ENCODE peak calls at places on chromosome 17, in ten cellular contexts. M is prostate gland, B is esophagus squamous epithelium, C is A549, W is NB4, V is adrenal gland, Y is stomach, E is body of pancreas, N is uterus, Q is right lobe of liver. P is an unnamed sample.

GRCh38 chr17:72244494-72244893 is 123.7 kb downstream of the SOX9 start:
- DNase-seq in Y (no peak), E (no peak), Q (no peak), N (no peak), V (no peak), B (no peak), M (no peak), C (no peak), W (no peak), P (no peak)

GRCh38 chr17:65389956-65390355 is 171.5 kb downstream of the AXIN2 start:
- DNase-seq in B (no peak), V (peak; percentile 34), C (no peak), Q (no peak), N (no peak), M (no peak), W (no peak), Y (no peak), E (no peak), P (no peak)

GRCh38 chr17:12727076-12727750 is 61.5 kb downstream of the MYOCD start:
- DNase-seq in C (peak; percentile 16), Q (no peak), Y (no peak), V (no peak), N (no peak), M (no peak), W (no peak), B (no peak), E (no peak), P (no peak)

GRCh38 chr17:43578699-43579569 is 32.8 kb upstream of the ETV4 start:
- DNase-seq in E (peak; percentile 19), B (no peak), Y (no peak), Q (peak; percentile 35), W (no peak), N (no peak), C (no peak), M (no peak), V (no peak), P (no peak)

GRCh38 chr17:19780846-19781245 is 32.7 kb upstream of the ALDH3A1 start:
- DNase-seq in E (no peak), Q (no peak), V (no peak), N (no peak), M (no peak), C (no peak), W (no peak), B (no peak), Y (no peak), P (no peak)

GRCh38 chr17:29593546-29594440 is 861 bp downstream of the ANKRD13B start:
- DNase-seq in Y (no peak), C (peak; percentile 57), W (peak; percentile 66), E (peak; percentile 30), Q (no peak), M (no peak), V (no peak), B (no peak), N (peak; percentile 28), P (peak; percentile 53)

GRCh38 chr17:29243792-29244191 is 2.9 kb upstream of the CRYBA1 start:
- DNase-seq in Y (no peak), B (no peak), M (no peak), Q (no peak), E (no peak), W (peak; percentile 46), N (no peak), C (peak; percentile 83), V (peak; percentile 49), P (no peak)

GRCh38 chr17:68539536-68540469 is 27.6 kb downstream of the PRKAR1A start:
- DNase-seq in B (no peak), V (no peak), W (peak; percentile 9), Y (peak; percentile 55), N (peak; percentile 51), E (no peak), Q (no peak), M (no peak), C (peak; percentile 22), P (no peak)

GRCh38 chr17:3004925-3005324 is 58.5 kb downstream of the OR1D5 start:
- DNase-seq in M (no peak), C (no peak), Y (no peak), B (no peak), E (peak; percentile 42), W (no peak), N (no peak), Q (no peak), V (no peak), P (no peak)

GRCh38 chr17:81481011-81481799 is 31.4 kb downstream of the ACTG1 start:
- DNase-seq in Y (peak; percentile 78), W (no peak), M (peak; percentile 68), B (no peak), N (peak; percentile 44), Q (peak; percentile 49), C (peak; percentile 52), E (peak; percentile 62), V (peak; percentile 75), P (peak; percentile 82)

GRCh38 chr17:6574689-6575595 is 18.6 kb upstream of the PITPNM3 start:
- DNase-seq in N (no peak), Q (peak; percentile 54), W (peak; percentile 80), C (no peak), Y (peak; percentile 33), B (no peak), E (no peak), V (peak; percentile 25), M (no peak), P (no peak)
- TF ChIP-seq POLR2A in N (no peak), Q (no peak), W (no peak), C (no peak), Y (no peak), B (no peak), E (no peak), V (no peak), M (no peak), P (no peak)

GRCh38 chr17:76000016-76000754 is 470 bp upstream of the CDK3 start:
- DNase-seq in M (peak; percentile 60), Y (peak; percentile 58), N (no peak), C (peak; percentile 73), Q (peak; percentile 49), B (no peak), E (peak; percentile 55), W (peak; percentile 71), V (peak; percentile 33), P (no peak)
- H3K4me3 ChIP-seq in M (no peak overlapping the region), Y (no peak overlapping the region), N (no peak overlapping the region), C (no peak overlapping the region), Q (no peak overlapping the region), B (no peak overlapping the region), E (no peak overlapping the region), W (no peak overlapping the region), V (no peak overlapping the region), P (no peak overlapping the region)

DNA sequence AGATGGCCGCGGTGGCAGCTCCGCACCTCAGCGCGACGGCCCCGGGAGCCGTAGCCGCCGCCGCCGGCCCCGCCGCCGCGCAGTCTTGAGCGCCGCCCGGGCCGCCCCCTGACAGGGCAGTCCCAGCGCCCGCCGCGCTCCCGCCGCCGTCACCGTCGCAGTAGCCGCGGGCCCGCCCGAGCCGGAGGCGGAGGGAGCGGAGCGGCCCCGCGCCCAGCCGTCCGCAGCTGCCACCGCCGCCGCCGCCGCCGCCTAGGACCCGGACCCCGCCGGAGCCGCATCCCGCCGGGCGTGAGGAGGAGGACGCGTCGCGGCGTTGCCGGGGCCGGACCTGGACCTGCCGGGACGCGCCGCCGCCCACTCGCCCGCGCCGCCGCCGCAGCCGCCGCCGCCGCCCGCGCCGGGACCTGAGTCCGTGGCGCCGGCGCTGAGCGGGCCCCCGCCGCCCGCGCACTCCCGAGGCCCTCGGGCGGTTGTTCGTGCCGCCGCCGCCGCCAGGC is 263 bp downstream of the TNRC6C start:
- DNase-seq in M (no peak), V (no peak), B (no peak), Q (no peak), W (no peak), C (no peak), Y (no peak), N (no peak), E (no peak), P (no peak)
- TF ChIP-seq POLR2A in M (no peak), V (no peak), B (no peak), Q (no peak), W (no peak), C (no peak), Y (no peak), N (no peak), E (no peak), P (no peak)

DNA sequence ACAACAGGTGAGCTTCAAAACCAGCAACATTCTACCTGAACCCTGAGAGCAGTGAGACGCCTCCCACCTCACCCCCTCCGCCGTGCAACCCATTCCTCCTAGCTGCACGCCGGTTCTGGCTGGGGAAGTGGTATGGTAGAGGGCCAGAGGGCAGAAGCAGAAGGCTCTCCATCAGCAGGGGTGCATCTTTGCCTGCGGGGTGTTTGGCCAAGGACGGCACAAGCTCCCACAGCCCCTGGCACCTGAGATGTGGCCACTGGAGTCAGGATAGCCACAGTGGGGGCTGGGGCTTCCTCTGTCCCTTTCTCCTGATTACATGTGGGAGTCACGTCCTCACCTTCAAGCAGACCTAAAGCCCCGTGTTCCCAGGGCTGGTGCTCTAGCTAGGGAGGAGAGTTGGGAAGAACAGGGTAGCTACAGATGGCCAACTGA is 1.6 kb downstream of the BORCS6 start:
- DNase-seq in Q (no peak), C (no peak), N (no peak), E (no peak), W (no peak), Y (no peak), B (no peak), M (no peak), V (peak; percentile 25), P (no peak)
- H3K4me3 ChIP-seq in Q (peak overlapping the region; percentile 86), C (peak overlapping the region; percentile 71), N (peak overlapping the region; percentile 81), E (no peak overlapping the region), W (peak overlapping the region; percentile 54), Y (peak overlapping the region; percentile 72), B (peak overlapping the region; percentile 86), M (peak overlapping the region; percentile 90), V (no peak overlapping the region), P (peak overlapping the region; percentile 97)

DNA sequence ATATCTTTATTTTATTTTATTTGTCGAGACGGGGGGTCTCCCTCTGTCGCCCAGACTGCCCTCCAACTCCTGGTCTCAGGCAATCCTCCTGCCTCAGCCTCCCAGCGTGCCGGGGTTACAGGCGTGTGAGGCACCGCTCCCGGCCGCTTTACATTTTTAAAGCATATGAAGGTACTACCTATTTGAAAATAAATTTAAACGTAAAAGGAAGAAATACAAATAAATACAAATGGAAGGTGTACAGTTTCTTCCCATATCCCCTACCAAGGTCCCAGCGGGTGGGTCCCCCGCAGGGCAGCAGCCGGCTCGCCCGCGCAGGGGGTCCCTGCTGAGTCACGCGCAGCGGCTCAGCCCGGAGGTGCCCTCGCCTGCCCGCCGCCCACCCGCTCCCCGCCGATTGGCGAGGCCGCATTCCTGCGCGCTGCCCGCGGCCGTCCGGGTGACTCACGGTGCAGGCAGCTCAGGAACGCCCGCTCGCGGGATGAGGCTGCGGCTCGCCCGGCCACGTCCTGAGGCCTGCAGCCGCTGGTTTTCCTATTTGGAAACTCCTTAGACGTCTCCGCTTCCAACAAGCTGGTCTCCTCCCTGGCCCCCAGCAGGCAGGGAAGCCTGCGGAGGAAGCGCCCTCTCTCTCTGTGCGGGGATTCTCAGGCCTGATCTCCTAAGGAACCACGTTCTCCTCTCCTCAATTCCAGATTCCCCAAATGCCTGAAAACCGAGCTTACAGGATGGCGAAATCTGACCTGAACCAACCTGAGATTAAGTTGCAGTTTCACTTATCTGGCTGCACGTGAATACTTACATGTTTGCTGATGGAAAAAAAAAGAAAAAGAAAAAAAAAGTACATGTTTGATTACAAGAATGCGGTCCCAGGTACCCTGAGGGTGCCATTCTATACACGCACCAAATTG is 54.8 kb upstream of the MAP3K14 start:
- DNase-seq in B (no peak), E (peak; percentile 87), V (peak; percentile 83), C (peak; percentile 98), W (peak; percentile 87), Y (peak; percentile 84), M (peak; percentile 82), N (peak; percentile 69), Q (peak; percentile 85), P (peak; percentile 80)
- TF ChIP-seq POLR2A in B (peak; percentile 53), E (peak; percentile 75), V (peak; percentile 81), C (no peak), W (no peak), Y (no peak), M (peak; percentile 44), N (peak; percentile 8), Q (peak; percentile 85), P (no peak)

P was measured in ovary.